ENCODE peak calls at places on chromosomes 7 and 10, in seven cellular contexts. M is HCT116, C is H1, B is H9, E is GM23338, U is MM.1S, K is DND-41. Z is an unnamed sample.

GRCh38 chr7:23864984-23865383 is 155.0 kb downstream of the STK31 start:
- DNase-seq in M (no peak), C (no peak), B (no peak), E (no peak), U (no peak), K (no peak), Z (peak; percentile 64)

GRCh38 chr10:5551531-5552375 is 27.0 kb downstream of the CALML3 start:
- DNase-seq in M (no peak), C (no peak), B (no peak), E (no peak), U (peak; percentile 41), K (no peak), Z (peak; percentile 84)

GRCh38 chr7:43700059-43700501 is 29.2 kb downstream of the COA1 start:
- DNase-seq in M (peak; percentile 31), C (no peak), B (no peak), E (peak; percentile 43), U (peak; percentile 60), K (no peak), Z (peak; percentile 68)

GRCh38 chr7:155401884-155402283 is 56.0 kb upstream of the EN2 start:
- DNase-seq in M (no peak), C (no peak), B (no peak), E (no peak), U (no peak), K (no peak), Z (no peak)

GRCh38 chr10:91653214-91653875 is 20.5 kb upstream of the PPP1R3C start:
- DNase-seq in M (peak; percentile 80), C (no peak), B (no peak), E (no peak), U (no peak), K (no peak), Z (peak; percentile 97)

GRCh38 chr10:110841767-110842267 is 29.9 kb upstream of the PDCD4 start:
- DNase-seq in M (no peak), C (no peak), B (no peak), E (no peak), U (peak; percentile 94), K (no peak), Z (no peak)

GRCh38 chr7:101678713-101679112 is 49.6 kb upstream of the MYL10 start:
- DNase-seq in M (no peak), C (no peak), B (no peak), E (no peak), U (no peak), K (no peak), Z (peak; percentile 21)

GRCh38 chr7:138359891-138360582 is 100.0 kb upstream of the TRIM24 start:
- DNase-seq in M (no peak), C (no peak), B (no peak), E (no peak), U (no peak), K (no peak), Z (no peak)

GRCh38 chr10:78203915-78204818 is 170.5 kb downstream of the RPS24 start:
- DNase-seq in M (no peak), C (no peak), B (no peak), E (no peak), U (no peak), K (peak; percentile 5), Z (no peak)

GRCh38 chr7:139709460-139709859 is 68.3 kb downstream of the HIPK2 start:
- DNase-seq in M (no peak), C (no peak), B (no peak), E (no peak), U (no peak), K (no peak), Z (peak; percentile 82)

GRCh38 chr7:147485660-147486210 is 1104.8 kb upstream of the C7orf33 start:
- DNase-seq in M (no peak), C (no peak), B (no peak), E (no peak), U (no peak), K (no peak), Z (no peak)

GRCh38 chr10:69413221-69413865 is 3.4 kb downstream of the TACR2 start:
- DNase-seq in M (peak; percentile 34), C (peak; percentile 83), B (peak; percentile 89), E (peak; percentile 95), U (no peak), K (peak; percentile 35), Z (peak; percentile 56)

GRCh38 chr7:158413962-158414961 is 173.4 kb downstream of the PTPRN2 start:
- DNase-seq in M (no peak), C (no peak), B (no peak), E (peak; percentile 57), U (no peak), K (no peak), Z (no peak)

GRCh38 chr7:155790666-155791065 is 21.6 kb downstream of the SHH start:
- DNase-seq in M (no peak), C (no peak), B (no peak), E (no peak), U (no peak), K (no peak), Z (no peak)

GRCh38 chr10:89274928-89275327 is 23.4 kb upstream of the LIPA start:
- DNase-seq in M (no peak), C (no peak), B (no peak), E (no peak), U (no peak), K (no peak), Z (peak; percentile 30)

GRCh38 chr10:95350830-95351228 is 60.0 kb upstream of the PDLIM1 start:
- DNase-seq in M (no peak), C (no peak), B (no peak), E (no peak), U (no peak), K (no peak), Z (no peak)

GRCh38 chr10:4383683-4384082 is 442.3 kb upstream of the AKR1E2 start:
- DNase-seq in M (no peak), C (no peak), B (no peak), E (no peak), U (no peak), K (no peak), Z (peak; percentile 38)

GRCh38 chr10:119020627-119020946 is 8.9 kb upstream of the NANOS1 start:
- DNase-seq in M (no peak), C (no peak), B (no peak), E (no peak), U (no peak), K (no peak), Z (peak; percentile 45)

GRCh38 chr7:55561756-55562155 is 10.5 kb downstream of the VOPP1 start:
- DNase-seq in M (no peak), C (no peak), B (no peak), E (no peak), U (no peak), K (no peak), Z (no peak)

GRCh38 chr10:24374134-24374915 is 165.4 kb downstream of the KIAA1217 start:
- DNase-seq in M (no peak), C (no peak), B (no peak), E (no peak), U (no peak), K (no peak), Z (peak; percentile 92)

GRCh38 chr10:60423920-60424319 is 34.2 kb upstream of the ANK3 start:
- DNase-seq in M (no peak), C (no peak), B (no peak), E (no peak), U (no peak), K (no peak), Z (no peak)
- H3K4me1 ChIP-seq in M (peaks cover 7% of the 10 kb centered on the region), C (peaks cover 2% of the 10 kb centered on the region), B (peaks cover 2% of the 10 kb centered on the region), E (peaks cover 6% of the 10 kb centered on the region), U (no peaks in the 10 kb centered on the region), K (no peaks in the 10 kb centered on the region), Z (peaks cover 13% of the 10 kb centered on the region)

GRCh38 chr10:59995862-59996261 is 89.5 kb upstream of the CCDC6 start:
- DNase-seq in M (no peak), C (no peak), B (no peak), E (no peak), U (no peak), K (no peak), Z (no peak)

GRCh38 chr10:59993931-59994330 is 87.6 kb upstream of the CCDC6 start:
- DNase-seq in M (no peak), C (no peak), B (no peak), E (no peak), U (no peak), K (no peak), Z (no peak)

GRCh38 chr10:59991117-59991516 is 84.8 kb upstream of the CCDC6 start:
- DNase-seq in M (no peak), C (no peak), B (no peak), E (peak; percentile 16), U (no peak), K (no peak), Z (no peak)

DNA sequence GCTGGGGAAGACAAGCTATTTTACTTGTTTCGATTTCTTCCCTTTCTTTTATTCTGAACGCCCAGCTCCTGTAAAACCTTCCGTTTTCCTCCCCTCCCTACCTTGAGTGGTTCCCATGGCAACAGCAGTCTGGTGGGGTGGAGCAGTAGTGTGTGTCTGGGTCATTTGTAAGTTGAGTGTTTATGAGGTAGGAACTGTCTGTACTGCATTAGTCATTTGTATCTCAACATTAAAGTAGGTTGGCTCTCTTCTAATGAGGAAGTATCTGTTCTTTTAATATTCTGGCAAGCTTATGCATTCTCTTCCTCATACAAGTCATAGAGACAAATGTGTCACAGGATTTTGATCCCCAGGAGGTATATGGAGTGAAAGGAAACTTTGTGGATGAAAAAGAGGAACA is 85.3 kb upstream of the CCDC6 start:
- DNase-seq in M (peak; percentile 56), C (peak; percentile 54), B (no peak), E (peak; percentile 76), U (no peak), K (no peak), Z (peak; percentile 14)
- H3K4me2 ChIP-seq in M (peak overlapping the region; percentile 63), C (peak overlapping the region; percentile 48), B (peak overlapping the region; percentile 3), E (peak overlapping the region; percentile 53), U (no peak overlapping the region), K (no peak overlapping the region), Z (no peak overlapping the region)

DNA sequence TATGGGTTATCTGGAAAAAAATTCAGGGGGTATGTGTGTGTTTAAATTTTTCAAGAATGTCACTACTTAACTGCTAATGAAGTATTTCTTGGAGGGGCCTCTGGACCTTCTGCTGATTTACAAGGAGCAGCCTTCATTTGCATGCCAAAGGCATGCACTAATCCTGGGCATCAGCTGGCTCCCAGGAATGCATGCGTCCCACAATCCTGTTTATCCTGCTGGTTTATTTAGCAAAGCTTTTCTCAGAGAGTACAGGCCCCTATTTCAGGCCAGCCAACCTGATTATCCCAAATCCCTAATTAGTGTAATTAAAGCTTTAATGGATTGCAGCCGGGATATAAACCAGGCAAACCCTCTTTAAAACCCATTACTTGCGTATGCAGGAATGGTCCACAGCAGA is 170.4 kb downstream of the TAX1BP1 start:
- DNase-seq in M (no peak), C (no peak), B (peak; percentile 76), E (peak; percentile 85), U (no peak), K (no peak), Z (no peak)
- H2AFZ ChIP-seq in M (no peak overlapping the region), C (no peak overlapping the region), B (no peak overlapping the region), E (no peak overlapping the region), U (no peak overlapping the region), K (no peak overlapping the region), Z (no peak overlapping the region)

GRCh38 chr7:77416621-77417371 is 647 bp upstream of the GSAP start:
- DNase-seq in M (no peak), C (no peak), B (no peak), E (no peak), U (peak; percentile 61), K (no peak), Z (peak; percentile 13)

GRCh38 chr7:77415474-77415821 is 701 bp downstream of the GSAP start:
- DNase-seq in M (no peak), C (peak; percentile 60), B (no peak), E (peak; percentile 43), U (no peak), K (no peak), Z (no peak)

GRCh38 chr7:77413128-77413527 is 3.0 kb downstream of the GSAP start:
- DNase-seq in M (no peak), C (no peak), B (no peak), E (no peak), U (no peak), K (no peak), Z (no peak)

GRCh38 chr7:77415822-77416620 is at the start of gene GSAP:
- DNase-seq in M (no peak), C (peak; percentile 75), B (peak; percentile 62), E (peak; percentile 74), U (peak; percentile 80), K (no peak), Z (peak; percentile 21)

GRCh38 chr7:77413861-77414424 is 2.2 kb downstream of the GSAP start:
- DNase-seq in M (no peak), C (no peak), B (no peak), E (peak; percentile 23), U (no peak), K (no peak), Z (peak; percentile 40)
- H3K4me1 ChIP-seq in M (peaks cover 10% of the 10 kb centered on the region), C (peaks cover 11% of the 10 kb centered on the region), B (peaks cover 6% of the 10 kb centered on the region), E (peaks cover 37% of the 10 kb centered on the region), U (peaks cover 10% of the 10 kb centered on the region), K (no peaks in the 10 kb centered on the region), Z (peaks cover 6% of the 10 kb centered on the region)